ENCODE peak calls at places on chromosomes 4 and X, in nine cellular contexts. M is RWPE2; R is AG10803; U is brain microvascular endothelial cell; X is hepatocyte; S is endothelial cell; D is choroid plexus epithelial cell; H is activated CD8-positive, alpha-beta T cell treated with anti-CD3 and anti-CD28 coated beads for 36 hours; K is GM13977. L is an unnamed sample.

GRCh38 chr4:178255172-178255571 is 812.9 kb upstream of the AGA start:
- DNase-seq in H (no peak), M (no peak), U (no peak), S (no peak), D (no peak), X (no peak), K (no peak), R (no peak), L (no peak)

GRCh38 chrX:133670394-133670793 is 255.1 kb upstream of the GPC4 start:
- DNase-seq in K (peak; percentile 40), S (peak; percentile 11), D (peak; percentile 59), X (peak; percentile 44), U (peak; percentile 28), R (peak; percentile 37), H (no peak), M (no peak), L (peak; percentile 34)

GRCh38 chrX:68703369-68703768 is 55.9 kb downstream of the STARD8 start:
- DNase-seq in H (no peak), D (no peak), X (no peak), M (no peak), K (no peak), U (no peak), R (no peak), S (no peak), L (no peak)

GRCh38 chr4:150425161-150425560 is 156.8 kb upstream of the MAB21L2 start:
- DNase-seq in K (no peak), M (no peak), H (no peak), X (no peak), R (no peak), D (no peak), S (no peak), U (no peak), L (no peak)

GRCh38 chr4:29079260-29079659 is 1640.9 kb upstream of the PCDH7 start:
- DNase-seq in X (no peak), R (no peak), H (no peak), K (no peak), S (no peak), U (no peak), M (no peak), D (no peak), L (no peak)

GRCh38 chr4:95107635-95108034 is 349.9 kb downstream of the BMPR1B start:
- DNase-seq in R (peak; percentile 45), S (no peak), D (peak; percentile 76), H (no peak), U (peak; percentile 43), K (no peak), M (peak; percentile 58), X (peak; percentile 55), L (no peak)

GRCh38 chr4:56701644-56702043 is 20.5 kb upstream of the HOPX start:
- DNase-seq in X (no peak), H (no peak), D (no peak), R (no peak), U (no peak), S (no peak), K (no peak), M (no peak), L (no peak)

GRCh38 chr4:168264903-168265302 is 53.6 kb downstream of the DDX60 start:
- DNase-seq in H (no peak), S (no peak), R (no peak), U (no peak), K (no peak), M (no peak), X (no peak), D (peak; percentile 2), L (no peak)

GRCh38 chrX:50905334-50905733 is 5.2 kb upstream of the BMP15 start:
- DNase-seq in K (no peak), X (no peak), R (no peak), U (no peak), H (peak; percentile 5), M (no peak), S (no peak), D (no peak), L (no peak)

GRCh38 chr4:145736241-145736831 is 56.4 kb downstream of the C4orf51 start:
- DNase-seq in S (no peak), X (no peak), K (no peak), U (no peak), M (no peak), R (peak; percentile 76), H (no peak), D (no peak), L (no peak)

GRCh38 chrX:47200385-47201150 is 6.9 kb downstream of the UBA1 start:
- DNase-seq in H (no peak), S (no peak), R (peak; percentile 88), X (peak; percentile 55), M (no peak), U (peak; percentile 21), D (peak; percentile 45), K (no peak), L (no peak)

DNA sequence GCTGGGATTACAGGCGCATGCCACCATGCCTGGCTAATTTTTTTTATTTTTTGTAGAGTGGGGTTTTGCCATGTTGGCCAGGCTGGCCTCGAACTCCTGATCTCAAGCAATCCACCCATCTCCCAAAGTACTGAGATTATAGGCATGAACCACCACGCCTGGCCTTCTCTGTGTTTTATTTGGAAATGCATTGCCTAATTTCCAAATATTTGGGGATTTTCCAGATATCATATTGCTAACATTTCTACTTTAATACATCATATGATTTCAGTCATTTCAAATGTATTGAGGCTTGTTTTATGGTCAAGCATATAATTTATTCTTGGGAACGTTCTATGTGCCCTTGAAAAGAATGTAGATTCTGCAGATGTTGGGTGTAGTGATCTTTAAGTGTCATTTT is 38.8 kb downstream of the FGF2 start:
- DNase-seq in K (no peak), R (peak; percentile 56), D (peak; percentile 34), M (no peak), U (no peak), X (no peak), H (no peak), S (no peak), L (no peak)
- TF ChIP-seq CTCF in K (no peak), R (no peak), D (no peak), M (no peak), U (no peak), X (no peak), H (no peak), S (no peak), L (no peak)

GRCh38 chr4:170875868-170876267 is 786.1 kb upstream of the AADAT start:
- DNase-seq in U (no peak), M (no peak), D (peak; percentile 13), X (peak; percentile 8), H (no peak), R (no peak), K (no peak), S (no peak), L (no peak)
- TF ChIP-seq CTCF in U (peak; percentile 50), M (peak; percentile 33), D (peak; percentile 35), X (peak; percentile 27), H (no peak), R (no peak), K (peak; percentile 8), S (no peak), L (no peak)

GRCh38 chrX:24498181-24498580 is 33.1 kb downstream of the PDK3 start:
- DNase-seq in R (peak; percentile 0), D (peak; percentile 23), S (peak; percentile 11), M (no peak), U (peak; percentile 9), X (peak; percentile 26), H (peak; percentile 11), K (no peak), L (no peak)
- TF ChIP-seq CTCF in R (peak; percentile 19), D (peak; percentile 54), S (no peak), M (no peak), U (peak; percentile 50), X (peak; percentile 39), H (no peak), K (peak; percentile 20), L (no peak)

GRCh38 chrX:110119480-110119879 is 116.6 kb downstream of the TMEM164 start:
- DNase-seq in M (no peak), X (no peak), D (no peak), R (no peak), K (no peak), H (no peak), S (no peak), U (no peak), L (no peak)

GRCh38 chrX:110120025-110120424 is 117.1 kb downstream of the TMEM164 start:
- DNase-seq in X (no peak), H (no peak), R (no peak), K (no peak), U (no peak), M (no peak), D (no peak), S (no peak), L (no peak)

GRCh38 chrX:110131031-110131430 is 128.1 kb downstream of the TMEM164 start:
- DNase-seq in D (no peak), S (no peak), X (no peak), R (no peak), U (no peak), H (no peak), K (no peak), M (no peak), L (no peak)

GRCh38 chrX:110123331-110123782 is 120.4 kb downstream of the TMEM164 start:
- DNase-seq in S (no peak), D (peak; percentile 70), M (no peak), U (peak; percentile 4), X (peak; percentile 48), K (no peak), R (no peak), H (no peak), L (no peak)

DNA sequence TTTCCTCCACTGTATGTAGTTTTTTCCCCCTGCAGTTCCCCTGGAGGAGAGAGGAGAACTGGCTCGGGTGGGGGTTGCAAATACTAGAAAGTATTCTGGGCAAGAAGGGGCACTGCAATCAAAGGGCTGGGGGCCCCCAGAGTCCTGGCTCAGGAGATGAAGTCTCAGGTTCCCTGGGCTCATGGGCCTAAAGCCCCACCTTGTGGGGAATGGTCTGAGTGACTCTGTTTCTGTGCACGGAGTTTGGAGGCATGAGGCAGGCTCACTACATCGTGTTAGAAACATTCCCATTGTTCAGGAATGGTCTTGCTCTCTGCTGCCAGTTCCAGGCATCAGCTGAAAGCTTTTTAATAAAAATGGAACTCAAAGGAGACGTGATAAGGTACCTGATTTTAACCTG is 122.5 kb downstream of the TMEM164 start:
- DNase-seq in R (no peak), H (no peak), D (peak; percentile 41), U (no peak), M (no peak), S (peak; percentile 9), X (peak; percentile 15), K (no peak), L (no peak)
- TF ChIP-seq CTCF in R (peak; percentile 21), H (no peak), D (peak; percentile 66), U (peak; percentile 56), M (peak; percentile 34), S (no peak), X (peak; percentile 42), K (peak; percentile 20), L (peak; percentile 10)

GRCh38 chrX:110045988-110046387 is 43.1 kb downstream of the TMEM164 start:
- DNase-seq in H (no peak), U (peak; percentile 5), M (no peak), R (no peak), S (no peak), X (peak; percentile 28), D (peak; percentile 43), K (no peak), L (no peak)
- TF ChIP-seq CTCF in H (no peak), U (peak; percentile 37), M (no peak), R (no peak), S (no peak), X (peak; percentile 6), D (peak; percentile 41), K (peak; percentile 6), L (no peak)

GRCh38 chr4:125787707-125788106 is 473.0 kb downstream of the FAT4 start:
- DNase-seq in D (no peak), K (no peak), X (no peak), U (no peak), H (no peak), R (peak; percentile 1), M (no peak), S (no peak), L (no peak)
- TF ChIP-seq CTCF in D (no peak), K (no peak), X (no peak), U (no peak), H (no peak), R (peak; percentile 20), M (no peak), S (no peak), L (no peak)